ENCODE peak calls at places on chromosomes 2 and 18, in four cellular contexts. One of them, this sample, is unnamed.

GRCh38 chr2:155766342-155767115 is 566.0 kb downstream of the NR4A2 start:
- DNase-seq in breast epithelium: no peak
- DNase-seq in upper lobe of right lung: no peak
- DNase-seq in fibroblast of the aortic adventitia: no peak
- DNase-seq in this sample: peak

GRCh38 chr2:61537590-61538178 is 472 bp downstream of the XPO1 start:
- DNase-seq in upper lobe of right lung: no peak
- DNase-seq in fibroblast of the aortic adventitia: no peak
- DNase-seq in breast epithelium: no peak
- DNase-seq in this sample: no peak

GRCh38 chr2:33133436-33133835 is 186.7 kb downstream of the LTBP1 start:
- DNase-seq in breast epithelium: no peak
- DNase-seq in fibroblast of the aortic adventitia: peak
- DNase-seq in upper lobe of right lung: no peak
- DNase-seq in this sample: no peak

GRCh38 chr2:227388537-227389011 is 825 bp upstream of the SCYGR1 start:
- DNase-seq in fibroblast of the aortic adventitia: peak
- DNase-seq in upper lobe of right lung: no peak
- DNase-seq in breast epithelium: no peak
- DNase-seq in this sample: no peak

GRCh38 chr2:225288986-225289385 is 110.5 kb upstream of the NYAP2 start:
- DNase-seq in upper lobe of right lung: no peak
- DNase-seq in fibroblast of the aortic adventitia: no peak
- DNase-seq in breast epithelium: no peak
- DNase-seq in this sample: no peak

GRCh38 chr2:3265981-3266726 is 111.5 kb downstream of the EIPR1 start:
- DNase-seq in upper lobe of right lung: no peak
- DNase-seq in breast epithelium: no peak
- DNase-seq in fibroblast of the aortic adventitia: no peak
- DNase-seq in this sample: no peak

GRCh38 chr2:202066850-202067249 is 6.2 kb upstream of the KIAA2012 start:
- DNase-seq in upper lobe of right lung: no peak
- DNase-seq in breast epithelium: no peak
- DNase-seq in fibroblast of the aortic adventitia: no peak
- DNase-seq in this sample: no peak

GRCh38 chr18:77055429-77056310 is 76.9 kb downstream of the MBP start:
- DNase-seq in upper lobe of right lung: peak
- DNase-seq in breast epithelium: no peak
- DNase-seq in fibroblast of the aortic adventitia: no peak
- DNase-seq in this sample: no peak

GRCh38 chr2:240397924-240398611 is 37.4 kb upstream of the GPC1 start:
- DNase-seq in upper lobe of right lung: no peak
- DNase-seq in breast epithelium: no peak
- DNase-seq in fibroblast of the aortic adventitia: peak
- DNase-seq in this sample: peak

GRCh38 chr18:435940-436339 is 64.6 kb downstream of the COLEC12 start:
- DNase-seq in breast epithelium: no peak
- DNase-seq in upper lobe of right lung: no peak
- DNase-seq in fibroblast of the aortic adventitia: no peak
- DNase-seq in this sample: no peak

GRCh38 chr2:43989549-43989948 is 6.2 kb downstream of the LRPPRC start:
- DNase-seq in breast epithelium: no peak
- DNase-seq in upper lobe of right lung: no peak
- DNase-seq in fibroblast of the aortic adventitia: no peak
- DNase-seq in this sample: no peak

GRCh38 chr2:3246928-3247714 is 130.5 kb downstream of the EIPR1 start:
- DNase-seq in fibroblast of the aortic adventitia: no peak
- DNase-seq in breast epithelium: no peak
- DNase-seq in upper lobe of right lung: no peak
- DNase-seq in this sample: no peak

GRCh38 chr2:133382561-133382960 is 185.7 kb downstream of the NCKAP5 start:
- DNase-seq in breast epithelium: no peak
- DNase-seq in fibroblast of the aortic adventitia: no peak
- DNase-seq in upper lobe of right lung: no peak
- DNase-seq in this sample: no peak

GRCh38 chr2:160406591-160407392 is 86.8 kb downstream of the RBMS1 start:
- DNase-seq in fibroblast of the aortic adventitia: peak
- DNase-seq in breast epithelium: peak
- DNase-seq in upper lobe of right lung: peak
- DNase-seq in this sample: no peak

GRCh38 chr2:224869601-224870000 is 153.4 kb upstream of the CCDC195 start:
- DNase-seq in upper lobe of right lung: no peak
- DNase-seq in fibroblast of the aortic adventitia: peak
- DNase-seq in breast epithelium: peak
- DNase-seq in this sample: no peak

GRCh38 chr2:141570474-141571131 is 560.2 kb downstream of the LRP1B start:
- DNase-seq in breast epithelium: no peak
- DNase-seq in fibroblast of the aortic adventitia: no peak
- DNase-seq in upper lobe of right lung: no peak
- DNase-seq in this sample: peak

GRCh38 chr18:23810396-23810795 is 121.1 kb downstream of the LAMA3 start:
- DNase-seq in breast epithelium: no peak
- DNase-seq in upper lobe of right lung: no peak
- DNase-seq in fibroblast of the aortic adventitia: no peak
- DNase-seq in this sample: no peak

GRCh38 chr18:4878480-4878879 is 318.6 kb downstream of the AKAIN1 start:
- DNase-seq in fibroblast of the aortic adventitia: no peak
- DNase-seq in breast epithelium: no peak
- DNase-seq in upper lobe of right lung: no peak
- DNase-seq in this sample: no peak

GRCh38 chr18:11953113-11953512 is 28.2 kb upstream of the IMPA2 start:
- DNase-seq in upper lobe of right lung: no peak
- DNase-seq in breast epithelium: no peak
- DNase-seq in fibroblast of the aortic adventitia: no peak
- DNase-seq in this sample: no peak

GRCh38 chr18:77168666-77169358 is 36.2 kb upstream of the MBP start:
- DNase-seq in upper lobe of right lung: no peak
- DNase-seq in breast epithelium: no peak
- DNase-seq in fibroblast of the aortic adventitia: no peak
- DNase-seq in this sample: no peak

GRCh38 chr18:49227456-49227855 is 233.0 kb downstream of the DYM start:
- DNase-seq in fibroblast of the aortic adventitia: peak
- DNase-seq in breast epithelium: no peak
- DNase-seq in upper lobe of right lung: no peak
- DNase-seq in this sample: no peak

GRCh38 chr2:228224410-228224809 is 42.9 kb upstream of the SPHKAP start:
- DNase-seq in upper lobe of right lung: no peak
- DNase-seq in fibroblast of the aortic adventitia: no peak
- DNase-seq in breast epithelium: no peak
- DNase-seq in this sample: no peak

GRCh38 chr18:11387880-11388279 is 221.5 kb upstream of the SLC35G4 start:
- DNase-seq in upper lobe of right lung: no peak
- DNase-seq in fibroblast of the aortic adventitia: peak
- DNase-seq in breast epithelium: no peak
- DNase-seq in this sample: no peak

GRCh38 chr2:213021971-213022899 is 129.2 kb downstream of the IKZF2 start:
- DNase-seq in upper lobe of right lung: no peak
- DNase-seq in fibroblast of the aortic adventitia: no peak
- DNase-seq in breast epithelium: no peak
- DNase-seq in this sample: no peak

GRCh38 chr2:105739944-105740734 is 4.6 kb upstream of the NCK2 start:
- DNase-seq in upper lobe of right lung: no peak
- DNase-seq in breast epithelium: no peak
- DNase-seq in fibroblast of the aortic adventitia: no peak
- DNase-seq in this sample: no peak

GRCh38 chr2:238202326-238203103 is 980 bp downstream of the ILKAP start:
- DNase-seq in breast epithelium: no peak
- DNase-seq in fibroblast of the aortic adventitia: peak
- DNase-seq in upper lobe of right lung: no peak
- DNase-seq in this sample: no peak

GRCh38 chr2:157492189-157492773 is 48.4 kb upstream of the CYTIP start:
- DNase-seq in upper lobe of right lung: peak
- DNase-seq in fibroblast of the aortic adventitia: peak
- DNase-seq in breast epithelium: peak
- DNase-seq in this sample: peak

GRCh38 chr2:207241198-207241597 is 75.5 kb upstream of the KLF7 start:
- DNase-seq in upper lobe of right lung: no peak
- DNase-seq in breast epithelium: no peak
- DNase-seq in fibroblast of the aortic adventitia: no peak
- DNase-seq in this sample: no peak

GRCh38 chr2:2890901-2891300 is 486.7 kb downstream of the EIPR1 start:
- DNase-seq in fibroblast of the aortic adventitia: no peak
- DNase-seq in breast epithelium: no peak
- DNase-seq in upper lobe of right lung: no peak
- DNase-seq in this sample: no peak

GRCh38 chr2:100247256-100248043 is 74.9 kb downstream of the LONRF2 start:
- DNase-seq in upper lobe of right lung: no peak
- DNase-seq in breast epithelium: no peak
- DNase-seq in fibroblast of the aortic adventitia: no peak
- DNase-seq in this sample: no peak

GRCh38 chr2:75558786-75559428 is 1.8 kb downstream of the EVA1A start:
- DNase-seq in fibroblast of the aortic adventitia: no peak
- DNase-seq in breast epithelium: no peak
- DNase-seq in upper lobe of right lung: no peak
- DNase-seq in this sample: no peak

GRCh38 chr2:96816836-96817702 is 1.0 kb downstream of the CNNM3 start:
- DNase-seq in fibroblast of the aortic adventitia: peak
- DNase-seq in upper lobe of right lung: no peak
- DNase-seq in breast epithelium: no peak
- DNase-seq in this sample: peak

GRCh38 chr2:112807233-112807807 is 23.0 kb upstream of the IL1A start:
- DNase-seq in upper lobe of right lung: no peak
- DNase-seq in breast epithelium: no peak
- DNase-seq in fibroblast of the aortic adventitia: no peak
- DNase-seq in this sample: no peak

GRCh38 chr2:38960609-38961320 is 71.1 kb downstream of the ARHGEF33 start:
- DNase-seq in fibroblast of the aortic adventitia: no peak
- DNase-seq in breast epithelium: no peak
- DNase-seq in upper lobe of right lung: no peak
- DNase-seq in this sample: no peak

GRCh38 chr2:26314243-26314642 is 31.7 kb upstream of the SELENOI start:
- DNase-seq in upper lobe of right lung: no peak
- DNase-seq in breast epithelium: no peak
- DNase-seq in fibroblast of the aortic adventitia: no peak
- DNase-seq in this sample: peak

GRCh38 chr18:24208270-24209035 is 69.6 kb downstream of the CABYR start:
- DNase-seq in upper lobe of right lung: no peak
- DNase-seq in breast epithelium: no peak
- DNase-seq in fibroblast of the aortic adventitia: no peak
- DNase-seq in this sample: no peak

GRCh38 chr2:128307595-128307994 is 11.1 kb downstream of the HS6ST1 start:
- DNase-seq in upper lobe of right lung: peak
- DNase-seq in breast epithelium: no peak
- DNase-seq in fibroblast of the aortic adventitia: no peak
- DNase-seq in this sample: no peak

GRCh38 chr2:128305555-128306080 is 13.1 kb downstream of the HS6ST1 start:
- DNase-seq in breast epithelium: no peak
- DNase-seq in upper lobe of right lung: peak
- DNase-seq in fibroblast of the aortic adventitia: no peak
- DNase-seq in this sample: no peak

GRCh38 chr2:128306931-128307460 is 11.7 kb downstream of the HS6ST1 start:
- DNase-seq in fibroblast of the aortic adventitia: no peak
- DNase-seq in breast epithelium: no peak
- DNase-seq in upper lobe of right lung: peak
- DNase-seq in this sample: no peak

GRCh38 chr2:128304715-128305554 is 13.7 kb downstream of the HS6ST1 start:
- DNase-seq in fibroblast of the aortic adventitia: peak
- DNase-seq in upper lobe of right lung: peak
- DNase-seq in breast epithelium: peak
- DNase-seq in this sample: no peak

GRCh38 chr2:128306081-128306930 is 12.4 kb downstream of the HS6ST1 start:
- DNase-seq in fibroblast of the aortic adventitia: peak
- DNase-seq in breast epithelium: peak
- DNase-seq in upper lobe of right lung: peak
- DNase-seq in this sample: peak
- TF ChIP-seq CTCF in fibroblast of the aortic adventitia: peak
- TF ChIP-seq CTCF in breast epithelium: peak
- TF ChIP-seq CTCF in upper lobe of right lung: no peak
- TF ChIP-seq CTCF in this sample: peak

GRCh38 chr2:230924470-230925341 is at the start of gene GPR55:
- DNase-seq in breast epithelium: no peak
- DNase-seq in fibroblast of the aortic adventitia: no peak
- DNase-seq in upper lobe of right lung: peak
- DNase-seq in this sample: no peak
- TF ChIP-seq CTCF in breast epithelium: no peak
- TF ChIP-seq CTCF in fibroblast of the aortic adventitia: no peak
- TF ChIP-seq CTCF in upper lobe of right lung: peak
- TF ChIP-seq CTCF in this sample: no peak

DNA sequence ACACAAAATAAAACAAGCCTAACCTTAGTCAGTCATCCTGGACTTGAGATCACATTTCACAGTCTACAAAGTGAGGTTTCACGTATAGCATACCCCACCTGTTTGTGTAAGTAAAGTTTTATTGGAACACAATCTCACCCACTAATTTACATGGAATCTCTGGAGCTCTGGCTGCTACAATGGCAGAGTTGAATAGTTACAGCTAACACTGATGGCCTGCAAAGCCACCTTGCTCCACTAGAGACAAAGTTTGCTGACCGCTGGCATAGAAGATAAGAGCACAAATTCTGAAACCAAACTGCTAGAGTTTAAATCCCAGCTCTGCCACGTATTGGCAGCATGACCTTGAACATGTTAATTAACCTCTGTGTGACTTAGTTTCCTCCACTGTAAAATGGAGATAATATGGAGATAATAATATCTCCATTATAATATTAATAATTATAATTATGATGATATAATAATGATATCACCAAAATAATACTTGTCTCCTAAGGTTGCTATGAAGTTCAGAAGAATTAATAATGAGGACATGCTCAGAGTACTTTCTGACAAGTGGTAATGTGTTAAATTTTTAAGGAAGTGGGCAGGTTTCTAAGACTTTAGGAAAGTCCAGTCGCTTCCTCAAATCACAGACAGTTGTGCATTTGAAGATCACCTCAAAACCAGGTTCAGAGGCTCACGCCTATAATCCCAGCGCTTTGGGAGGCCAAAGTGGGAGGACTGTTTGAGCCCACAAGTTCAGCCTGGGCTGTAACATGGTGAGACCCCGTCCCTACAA is 204.6 kb downstream of the SH3RF3 start:
- DNase-seq in fibroblast of the aortic adventitia: peak
- DNase-seq in breast epithelium: no peak
- DNase-seq in upper lobe of right lung: no peak
- DNase-seq in this sample: no peak
- TF ChIP-seq CTCF in fibroblast of the aortic adventitia: peak
- TF ChIP-seq CTCF in breast epithelium: no peak
- TF ChIP-seq CTCF in upper lobe of right lung: peak
- TF ChIP-seq CTCF in this sample: no peak

GRCh38 chr2:233862261-233862768 is 5.9 kb downstream of the MSL3B start:
- DNase-seq in upper lobe of right lung: no peak
- DNase-seq in fibroblast of the aortic adventitia: no peak
- DNase-seq in breast epithelium: no peak
- DNase-seq in this sample: no peak

GRCh38 chr2:233871432-233871831 is 3.2 kb upstream of the MSL3B start:
- DNase-seq in upper lobe of right lung: no peak
- DNase-seq in fibroblast of the aortic adventitia: no peak
- DNase-seq in breast epithelium: no peak
- DNase-seq in this sample: no peak

GRCh38 chr2:233866479-233866878 is 1.7 kb downstream of the MSL3B start:
- DNase-seq in upper lobe of right lung: no peak
- DNase-seq in fibroblast of the aortic adventitia: no peak
- DNase-seq in breast epithelium: no peak
- DNase-seq in this sample: no peak

GRCh38 chr2:233867993-233868532 is at the start of gene MSL3B:
- DNase-seq in breast epithelium: no peak
- DNase-seq in fibroblast of the aortic adventitia: peak
- DNase-seq in upper lobe of right lung: peak
- DNase-seq in this sample: peak

GRCh38 chr2:233865838-233866237 is 2.3 kb downstream of the MSL3B start:
- DNase-seq in fibroblast of the aortic adventitia: no peak
- DNase-seq in upper lobe of right lung: no peak
- DNase-seq in breast epithelium: no peak
- DNase-seq in this sample: no peak
- TF ChIP-seq CTCF in fibroblast of the aortic adventitia: no peak
- TF ChIP-seq CTCF in upper lobe of right lung: no peak
- TF ChIP-seq CTCF in breast epithelium: no peak
- TF ChIP-seq CTCF in this sample: peak

This sample was measured in nephron progenitor cell.